ENCODE peak calls at places on chromosomes 11 and 22, in six cellular contexts. H is sigmoid colon; R is Kasumi-1; K is MV-4-11; E is activated T-cell treated with anti-CD3 and anti-CD28 coated beads, Interleukin-2, amount 50 U/mL, for 72 hours; D is activated CD4-positive, alpha-beta memory T cell treated with anti-CD3 and anti-CD28 coated beads, Interleukin-2, amount 10 ng/mL, durations not matched to agents 7 days and 5 days. F is an unnamed sample.

GRCh38 chr11:11510939-11511338 is 110.9 kb downstream of the GALNT18 start:
- DNase-seq in H (peak), R (no peak), K (no peak), E (no peak), D (no peak), F (peak)

GRCh38 chr22:19974935-19975706 is 33.5 kb upstream of the TXNRD2 start:
- DNase-seq in H (no peak), R (peak), K (no peak), E (no peak), D (no peak), F (no peak)

GRCh38 chr11:72224587-72225410 is at the start of gene INPPL1:
- DNase-seq in H (peak), R (no peak), K (no peak), E (peak), D (peak), F (no peak)

GRCh38 chr22:35914665-35915476 is 113.8 kb downstream of the RBFOX2 start:
- DNase-seq in H (peak), R (peak), K (no peak), E (no peak), D (no peak), F (peak)

GRCh38 chr22:23547818-23548500 is 32.1 kb downstream of the IGLL1 start:
- DNase-seq in H (peak), R (no peak), K (no peak), E (no peak), D (no peak), F (no peak)

GRCh38 chr11:118622376-118623290 is 15.2 kb downstream of the PHLDB1 start:
- DNase-seq in H (no peak), R (no peak), K (no peak), E (no peak), D (no peak), F (no peak)

GRCh38 chr11:3073029-3073435 is 15.8 kb upstream of the CARS1 start:
- DNase-seq in H (no peak), R (no peak), K (no peak), E (no peak), D (no peak), F (no peak)

GRCh38 chr11:35162795-35163194 is 23.8 kb downstream of the CD44 start:
- DNase-seq in H (no peak), R (peak), K (peak), E (no peak), D (no peak), F (no peak)

GRCh38 chr11:69368119-69368880 is 74.3 kb downstream of the MYEOV start:
- DNase-seq in H (peak), R (no peak), K (no peak), E (no peak), D (no peak), F (peak)

GRCh38 chr11:77019976-77020591 is 14.1 kb upstream of the B3GNT6 start:
- DNase-seq in H (no peak), R (no peak), K (no peak), E (no peak), D (no peak), F (no peak)

GRCh38 chr11:102662607-102663006 is 37.5 kb upstream of the MMP20 start:
- DNase-seq in H (no peak), R (no peak), K (no peak), E (no peak), D (no peak), F (no peak)

GRCh38 chr11:44171518-44171917 is 76.0 kb downstream of the EXT2 start:
- DNase-seq in H (no peak), R (no peak), K (no peak), E (no peak), D (no peak), F (no peak)

GRCh38 chr22:35850831-35851230 is 133.2 kb downstream of the APOL5 start:
- DNase-seq in H (no peak), R (no peak), K (no peak), E (no peak), D (no peak), F (no peak)

GRCh38 chr11:128904872-128905344 is 13.8 kb downstream of the KCNJ5 start:
- DNase-seq in H (no peak), R (peak), K (no peak), E (no peak), D (no peak), F (no peak)

GRCh38 chr11:56410801-56411200 is 1.7 kb upstream of the OR5AL1 start:
- DNase-seq in H (no peak), R (no peak), K (no peak), E (no peak), D (no peak), F (no peak)

GRCh38 chr22:46578824-46579561 is 41.2 kb upstream of the GRAMD4 start:
- DNase-seq in H (peak), R (no peak), K (peak), E (no peak), D (no peak), F (peak)

GRCh38 chr11:74338963-74339362 is 27.5 kb upstream of the P4HA3 start:
- DNase-seq in H (no peak), R (no peak), K (no peak), E (no peak), D (no peak), F (peak)

F was measured in left colon.